ENCODE peak calls at places on chromosomes 16 and 17, in five cellular contexts. One of them, this sample, is unnamed.

GRCh38 chr16:10984509-10984908 is 40.1 kb downstream of the CLEC16A start:
- DNase-seq in GM12878: no peak
- DNase-seq in K562: no peak
- DNase-seq in IMR-90: peak; percentile 93
- DNase-seq in HepG2: no peak
- DNase-seq in this sample: no peak

GRCh38 chr16:83110221-83110768 is 483.5 kb downstream of the CDH13 start:
- DNase-seq in HepG2: no peak
- DNase-seq in K562: no peak
- DNase-seq in GM12878: no peak
- DNase-seq in IMR-90: no peak
- DNase-seq in this sample: no peak

GRCh38 chr17:16994626-16995025 is 22.7 kb upstream of the TNFRSF13B start:
- DNase-seq in HepG2: no peak
- DNase-seq in K562: no peak
- DNase-seq in IMR-90: no peak
- DNase-seq in GM12878: no peak
- DNase-seq in this sample: no peak

GRCh38 chr16:1153480-1154160 is 714 bp downstream of the CACNA1H start:
- DNase-seq in GM12878: no peak
- DNase-seq in IMR-90: no peak
- DNase-seq in K562: no peak
- DNase-seq in HepG2: no peak
- DNase-seq in this sample: peak; percentile 36

GRCh38 chr16:89134269-89134668 is 37.3 kb upstream of the CDH15 start:
- DNase-seq in HepG2: no peak
- DNase-seq in GM12878: no peak
- DNase-seq in K562: no peak
- DNase-seq in IMR-90: no peak
- DNase-seq in this sample: no peak

GRCh38 chr16:67053767-67054334 is 24.9 kb downstream of the CBFB start:
- DNase-seq in HepG2: no peak
- DNase-seq in GM12878: no peak
- DNase-seq in IMR-90: no peak
- DNase-seq in K562: no peak
- DNase-seq in this sample: no peak

GRCh38 chr16:88938933-88939813 is 37.8 kb downstream of the CBFA2T3 start:
- DNase-seq in GM12878: no peak
- DNase-seq in K562: no peak
- DNase-seq in HepG2: no peak
- DNase-seq in IMR-90: no peak
- DNase-seq in this sample: no peak

GRCh38 chr16:79525132-79525531 is 75.4 kb downstream of the MAF start:
- DNase-seq in HepG2: no peak
- DNase-seq in K562: no peak
- DNase-seq in IMR-90: no peak
- DNase-seq in GM12878: no peak
- DNase-seq in this sample: no peak

GRCh38 chr16:70594569-70594968 is 51.8 kb upstream of the IL34 start:
- DNase-seq in IMR-90: no peak
- DNase-seq in HepG2: no peak
- DNase-seq in K562: no peak
- DNase-seq in GM12878: no peak
- DNase-seq in this sample: no peak

GRCh38 chr16:77307764-77308561 is 108.8 kb downstream of the SYCE1L start:
- DNase-seq in IMR-90: peak; percentile 50
- DNase-seq in HepG2: no peak
- DNase-seq in K562: no peak
- DNase-seq in GM12878: no peak
- DNase-seq in this sample: peak; percentile 31

GRCh38 chr17:35740997-35741931 is 9.8 kb downstream of the RASL10B start:
- DNase-seq in HepG2: no peak
- DNase-seq in IMR-90: no peak
- DNase-seq in K562: peak; percentile 36
- DNase-seq in GM12878: no peak
- DNase-seq in this sample: no peak

GRCh38 chr16:88922114-88922825 is 54.7 kb downstream of the CBFA2T3 start:
- DNase-seq in HepG2: no peak
- DNase-seq in K562: no peak
- DNase-seq in IMR-90: peak; percentile 39
- DNase-seq in GM12878: no peak
- DNase-seq in this sample: no peak

GRCh38 chr16:64153718-64154117 is 968.1 kb downstream of the CDH11 start:
- DNase-seq in GM12878: no peak
- DNase-seq in IMR-90: peak; percentile 22
- DNase-seq in K562: no peak
- DNase-seq in HepG2: no peak
- DNase-seq in this sample: no peak

DNA sequence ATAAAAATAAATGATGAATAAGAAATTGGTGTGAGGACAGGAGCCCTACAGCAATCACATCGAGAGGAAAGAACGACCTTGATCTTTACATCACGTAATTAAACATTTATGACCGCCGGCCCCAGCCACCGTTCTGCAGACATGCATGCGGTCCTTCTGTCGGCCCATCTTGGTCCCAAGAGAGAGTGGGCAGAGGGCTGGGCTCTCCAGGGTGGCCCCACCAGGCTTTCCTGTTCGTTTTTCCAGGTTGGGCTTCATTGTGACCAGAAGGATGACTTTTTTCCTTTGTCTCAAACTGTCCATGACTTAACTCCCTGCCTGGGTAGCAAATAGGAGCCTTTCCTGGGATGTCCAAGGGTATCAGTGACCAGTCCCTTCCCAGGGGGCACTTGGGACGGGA is 3.3 kb upstream of the CRISPLD2 start:
- DNase-seq in HepG2: no peak
- DNase-seq in GM12878: no peak
- DNase-seq in K562: no peak
- DNase-seq in IMR-90: no peak
- DNase-seq in this sample: no peak
- H3K4me1 ChIP-seq in HepG2: peaks cover 28% of the 10 kb centered on the region
- H3K4me1 ChIP-seq in GM12878: no peaks in the 10 kb centered on the region
- H3K4me1 ChIP-seq in K562: peaks cover 8% of the 10 kb centered on the region
- H3K4me1 ChIP-seq in IMR-90: peaks cover 23% of the 10 kb centered on the region
- H3K4me1 ChIP-seq in this sample: peaks cover 11% of the 10 kb centered on the region

GRCh38 chr16:13909872-13910303 is 10.1 kb upstream of the ERCC4 start:
- DNase-seq in K562: no peak
- DNase-seq in GM12878: no peak
- DNase-seq in IMR-90: peak; percentile 75
- DNase-seq in HepG2: peak; percentile 92
- DNase-seq in this sample: no peak
- TF ChIP-seq BHLHE40 in K562: no peak
- TF ChIP-seq BHLHE40 in GM12878: no peak
- TF ChIP-seq BHLHE40 in IMR-90: no peak
- TF ChIP-seq BHLHE40 in HepG2: no peak
- TF ChIP-seq BHLHE40 in this sample: no peak

DNA sequence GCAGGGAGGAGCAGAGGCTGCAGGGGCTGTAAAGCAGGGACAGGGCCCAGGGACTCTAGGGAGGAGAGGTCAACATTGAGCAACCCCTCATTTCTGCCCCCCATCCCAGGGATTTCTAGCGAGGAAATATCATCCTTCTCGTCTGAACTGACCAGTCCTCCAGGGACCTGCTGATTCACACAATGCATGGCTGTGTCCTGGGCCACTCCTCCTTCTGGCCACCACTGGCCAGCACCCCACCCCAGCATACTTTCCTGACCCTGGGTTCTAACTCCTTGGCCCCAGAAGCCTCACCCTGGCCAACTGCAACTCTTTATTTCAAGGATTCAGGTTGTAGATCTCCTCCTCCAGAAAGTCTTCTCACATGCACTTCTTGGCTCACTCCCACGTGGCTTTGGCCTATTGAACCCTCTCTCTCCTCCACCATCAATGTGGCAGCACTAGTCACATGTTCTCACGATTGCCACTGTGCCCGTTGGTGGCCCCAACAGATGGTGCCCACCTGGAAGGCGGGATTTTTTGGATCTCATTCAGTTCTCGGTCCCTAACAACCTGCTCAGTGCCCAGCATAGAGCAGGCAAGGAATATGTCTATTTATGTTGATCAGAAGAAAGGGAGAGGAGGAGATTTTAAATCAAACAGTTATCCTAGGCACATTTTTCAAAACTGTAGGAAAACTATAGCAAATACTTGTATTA is 41.5 kb downstream of the CUEDC1 start:
- DNase-seq in K562: no peak
- DNase-seq in IMR-90: no peak
- DNase-seq in GM12878: no peak
- DNase-seq in HepG2: no peak
- DNase-seq in this sample: no peak
- H3K4me1 ChIP-seq in K562: no peaks in the 10 kb centered on the region
- H3K4me1 ChIP-seq in IMR-90: peaks cover 25% of the 10 kb centered on the region
- H3K4me1 ChIP-seq in GM12878: no peaks in the 10 kb centered on the region
- H3K4me1 ChIP-seq in HepG2: peaks cover 64% of the 10 kb centered on the region
- H3K4me1 ChIP-seq in this sample: peaks cover 77% of the 10 kb centered on the region

GRCh38 chr16:87784812-87785211 is 19.0 kb upstream of the KLHDC4 start:
- DNase-seq in HepG2: peak; percentile 63
- DNase-seq in K562: no peak
- DNase-seq in IMR-90: peak; percentile 35
- DNase-seq in GM12878: no peak
- DNase-seq in this sample: no peak
- TF ChIP-seq BHLHE40 in HepG2: no peak
- TF ChIP-seq BHLHE40 in K562: no peak
- TF ChIP-seq BHLHE40 in IMR-90: no peak
- TF ChIP-seq BHLHE40 in GM12878: no peak
- TF ChIP-seq BHLHE40 in this sample: no peak

DNA sequence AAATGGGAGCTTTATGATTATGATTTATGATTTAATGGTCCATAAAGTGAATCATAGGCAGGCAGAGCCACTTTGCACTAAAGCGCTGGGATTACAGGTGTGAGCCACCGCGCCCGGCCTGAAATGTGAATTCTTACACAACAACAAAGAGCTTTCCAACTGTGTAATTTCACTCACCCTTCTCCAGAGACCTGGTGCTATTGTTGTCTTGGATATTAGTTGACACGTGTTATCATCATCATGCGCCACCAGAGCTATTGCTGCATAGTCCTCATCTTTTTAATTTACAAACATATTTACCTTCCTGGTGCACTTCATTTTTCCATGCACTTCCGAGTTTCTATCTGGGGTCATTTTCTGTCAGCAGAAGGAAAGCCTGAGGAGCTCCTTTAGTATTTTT is 4.8 kb upstream of the UTS2R start:
- DNase-seq in GM12878: no peak
- DNase-seq in K562: no peak
- DNase-seq in HepG2: no peak
- DNase-seq in IMR-90: no peak
- DNase-seq in this sample: no peak
- H3K4me1 ChIP-seq in GM12878: peaks cover 7% of the 10 kb centered on the region
- H3K4me1 ChIP-seq in K562: peaks cover 9% of the 10 kb centered on the region
- H3K4me1 ChIP-seq in HepG2: peaks cover 61% of the 10 kb centered on the region
- H3K4me1 ChIP-seq in IMR-90: no peaks in the 10 kb centered on the region
- H3K4me1 ChIP-seq in this sample: peaks cover 8% of the 10 kb centered on the region

DNA sequence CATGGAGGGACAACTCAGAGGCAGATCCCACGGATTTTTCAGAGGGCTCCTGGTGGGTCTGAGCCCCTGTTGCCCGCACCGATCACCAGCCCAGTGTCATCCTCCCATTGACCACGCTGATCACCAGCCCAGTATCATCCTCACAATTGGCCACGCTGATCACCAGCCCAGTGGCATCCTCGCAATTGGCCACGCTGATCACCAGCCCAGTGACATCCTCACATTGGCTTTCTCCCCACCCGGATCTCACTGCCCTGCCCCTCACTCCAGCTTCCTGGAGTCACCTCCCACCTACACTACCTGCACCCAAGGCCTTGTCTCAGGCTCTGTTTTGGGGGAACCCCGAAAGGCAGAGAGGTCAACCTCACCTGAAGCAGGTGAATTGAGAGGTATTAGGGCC is 358.2 kb upstream of the TNRC6C start:
- DNase-seq in IMR-90: no peak
- DNase-seq in HepG2: no peak
- DNase-seq in K562: no peak
- DNase-seq in GM12878: no peak
- DNase-seq in this sample: no peak
- TF ChIP-seq BHLHE40 in IMR-90: no peak
- TF ChIP-seq BHLHE40 in HepG2: no peak
- TF ChIP-seq BHLHE40 in K562: no peak
- TF ChIP-seq BHLHE40 in GM12878: no peak
- TF ChIP-seq BHLHE40 in this sample: no peak

DNA sequence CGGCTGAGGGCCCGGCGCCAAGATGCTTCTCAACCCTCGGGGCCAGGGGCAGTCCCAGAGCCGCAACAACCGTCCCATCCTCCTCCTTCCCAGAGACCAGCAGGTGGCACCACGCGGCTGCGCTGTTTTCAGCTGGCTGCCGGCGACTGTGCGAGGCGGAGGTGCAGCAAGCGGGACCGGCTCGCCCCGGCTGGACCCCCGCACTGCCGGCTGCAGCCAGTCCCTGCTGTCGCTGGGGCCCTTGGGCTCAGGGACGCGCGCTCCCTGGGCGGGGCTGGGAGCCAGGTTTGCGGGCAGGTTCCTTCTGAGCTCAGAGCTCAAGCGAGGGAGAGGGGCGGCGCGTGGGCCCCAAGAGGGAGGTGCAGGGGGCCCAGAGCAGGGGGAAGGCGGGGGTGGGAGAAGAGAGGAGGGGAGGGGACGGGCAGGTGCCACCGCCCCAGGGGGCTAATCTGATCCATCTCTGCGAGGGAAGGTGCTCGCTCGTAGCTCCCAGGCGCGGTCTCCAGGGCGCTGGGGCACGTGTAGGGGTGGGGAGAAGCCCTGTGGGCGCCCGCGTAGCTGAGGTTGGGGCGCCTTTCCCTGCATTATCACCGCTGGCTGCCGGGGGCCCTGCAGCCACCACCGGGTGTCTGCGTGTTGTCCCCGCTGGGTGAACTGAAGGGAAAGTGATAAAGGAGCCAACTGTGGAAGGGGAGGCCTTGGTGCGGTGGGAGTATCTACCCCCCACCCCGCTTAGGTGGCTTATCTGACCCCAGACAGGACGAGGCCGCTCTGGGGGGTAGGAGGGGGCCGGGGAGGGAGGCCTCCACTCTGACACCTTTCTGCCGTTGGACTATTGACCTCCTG is 24.2 kb downstream of the STAT5A start:
- DNase-seq in K562: peak; percentile 97
- DNase-seq in IMR-90: peak; percentile 81
- DNase-seq in GM12878: no peak
- DNase-seq in HepG2: peak; percentile 80
- DNase-seq in this sample: peak; percentile 77
- H3K4me1 ChIP-seq in K562: peaks cover 81% of the 10 kb centered on the region
- H3K4me1 ChIP-seq in IMR-90: peaks cover 11% of the 10 kb centered on the region
- H3K4me1 ChIP-seq in GM12878: peaks cover 43% of the 10 kb centered on the region
- H3K4me1 ChIP-seq in HepG2: peaks cover 90% of the 10 kb centered on the region
- H3K4me1 ChIP-seq in this sample: peaks cover 13% of the 10 kb centered on the region

GRCh38 chr17:82623707-82624106 is 24.5 kb downstream of the WDR45B start:
- DNase-seq in IMR-90: no peak
- DNase-seq in HepG2: no peak
- DNase-seq in K562: no peak
- DNase-seq in GM12878: no peak
- DNase-seq in this sample: no peak
- TF ChIP-seq BHLHE40 in IMR-90: no peak
- TF ChIP-seq BHLHE40 in HepG2: no peak
- TF ChIP-seq BHLHE40 in K562: no peak
- TF ChIP-seq BHLHE40 in GM12878: no peak
- TF ChIP-seq BHLHE40 in this sample: no peak